ENCODE peak calls at places on chromosomes 6 and 20, in seven cellular contexts. N, F, P, K, X, U and R are unnamed samples.

GRCh38 chr20:23995905-23996666 is 7.5 kb upstream of the GGTLC1 start:
- DNase-seq in N (no peak), F (peak; percentile 82), P (peak; percentile 79), K (peak; percentile 35), X (peak; percentile 54), U (peak; percentile 56), R (no peak)

GRCh38 chr6:142361765-142362540 is 60.1 kb downstream of the ADGRG6 start:
- DNase-seq in N (no peak), F (no peak), P (peak; percentile 60), K (no peak), X (no peak), U (no peak), R (no peak)

GRCh38 chr6:44655368-44656342 is 268.1 kb downstream of the CDC5L start:
- DNase-seq in N (peak; percentile 89), F (peak; percentile 86), P (peak; percentile 86), K (peak; percentile 58), X (peak; percentile 70), U (peak; percentile 84), R (no peak)

GRCh38 chr20:44142416-44142815 is 44.6 kb downstream of the JPH2 start:
- DNase-seq in N (no peak), F (no peak), P (no peak), K (no peak), X (no peak), U (no peak), R (no peak)

GRCh38 chr6:15313367-15313766 is 67.5 kb downstream of the JARID2 start:
- DNase-seq in N (no peak), F (no peak), P (no peak), K (peak; percentile 28), X (peak; percentile 58), U (peak; percentile 88), R (no peak)

GRCh38 chr20:50191065-50191565 is 485 bp downstream of the CEBPB start:
- DNase-seq in N (peak; percentile 96), F (peak; percentile 80), P (peak; percentile 76), K (no peak), X (peak; percentile 79), U (peak; percentile 72), R (no peak)

GRCh38 chr6:73477407-73477806 is 15.9 kb downstream of the MTO1 start:
- DNase-seq in N (no peak), F (no peak), P (no peak), K (no peak), X (no peak), U (no peak), R (no peak)

GRCh38 chr20:55522296-55522815 is 483.0 kb downstream of the CBLN4 start:
- DNase-seq in N (no peak), F (no peak), P (no peak), K (no peak), X (no peak), U (no peak), R (no peak)

GRCh38 chr6:91704531-91704930 is 1117.7 kb upstream of the MAP3K7 start:
- DNase-seq in N (no peak), F (no peak), P (no peak), K (no peak), X (no peak), U (no peak), R (peak; percentile 67)

GRCh38 chr20:48736231-48736630 is 91.6 kb downstream of the PREX1 start:
- DNase-seq in N (no peak), F (no peak), P (no peak), K (no peak), X (no peak), U (no peak), R (no peak)

GRCh38 chr6:152004896-152005295 is 197.4 kb downstream of the ESR1 start:
- DNase-seq in N (no peak), F (no peak), P (no peak), K (no peak), X (no peak), U (no peak), R (no peak)

GRCh38 chr20:10673176-10673830 is 496 bp downstream of the JAG1 start:
- DNase-seq in N (peak; percentile 92), F (peak; percentile 53), P (peak; percentile 56), K (peak; percentile 36), X (peak; percentile 46), U (peak; percentile 71), R (no peak)

GRCh38 chr20:25692499-25692898 is 4.2 kb downstream of the ZNF337 start:
- DNase-seq in N (no peak), F (no peak), P (no peak), K (no peak), X (no peak), U (no peak), R (no peak)

GRCh38 chr6:15297895-15298590 is 52.2 kb downstream of the JARID2 start:
- DNase-seq in N (no peak), F (no peak), P (no peak), K (no peak), X (no peak), U (no peak), R (no peak)

GRCh38 chr6:156427345-156427744 is 349.8 kb upstream of the ARID1B start:
- DNase-seq in N (no peak), F (peak; percentile 50), P (peak; percentile 26), K (no peak), X (no peak), U (peak; percentile 45), R (peak; percentile 88)

GRCh38 chr6:10140824-10141223 is 274.1 kb downstream of the TFAP2A start:
- DNase-seq in N (no peak), F (no peak), P (no peak), K (no peak), X (no peak), U (no peak), R (no peak)

DNA sequence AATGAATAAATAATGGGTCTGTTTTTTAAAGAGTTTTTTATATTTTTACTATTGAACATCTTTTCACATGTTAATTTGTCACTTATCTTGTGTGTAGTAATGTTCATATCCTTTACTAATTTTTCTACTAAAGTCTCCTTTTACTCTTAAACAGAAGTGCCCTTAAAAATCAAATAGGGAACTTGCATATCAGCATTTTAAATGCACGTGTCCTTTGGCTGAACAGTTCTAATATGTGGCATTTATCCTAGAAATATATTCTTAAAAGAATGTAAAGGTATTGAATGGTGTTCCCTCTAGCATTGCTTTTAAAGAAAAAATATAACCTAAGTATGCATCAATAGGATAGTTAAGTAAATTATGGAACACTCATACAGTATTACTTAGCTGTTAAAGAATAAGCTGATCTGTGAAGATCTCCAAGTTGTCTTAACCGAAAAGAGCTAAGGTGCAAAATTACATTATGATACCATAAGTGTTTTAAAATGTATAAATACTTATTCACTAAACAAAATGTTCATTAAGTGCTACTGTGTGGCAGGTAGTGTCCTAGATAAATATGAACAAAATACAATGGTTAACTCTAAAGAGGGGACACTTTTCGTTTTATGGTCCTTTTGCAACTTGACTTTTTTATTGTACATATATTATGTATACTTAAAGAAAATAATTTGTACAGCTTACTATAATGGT is 631 bp upstream of the PGBD1 start:
- DNase-seq in N (no peak), F (no peak), P (no peak), K (no peak), X (no peak), U (no peak), R (no peak)
- H3K4me3 ChIP-seq in N (peak overlapping the region; percentile 47), F (peak overlapping the region; percentile 70), P (peak overlapping the region; percentile 94), K (peak overlapping the region; percentile 44), X (peak overlapping the region; percentile 63), U (peak overlapping the region; percentile 82), R (peak overlapping the region; percentile 88)

GRCh38 chr6:155126727-155127439 is 131.8 kb downstream of the TIAM2 start:
- DNase-seq in N (no peak), F (no peak), P (peak; percentile 51), K (no peak), X (peak; percentile 20), U (no peak), R (no peak)
- H3K4me3 ChIP-seq in N (no peak overlapping the region), F (no peak overlapping the region), P (no peak overlapping the region), K (no peak overlapping the region), X (no peak overlapping the region), U (no peak overlapping the region), R (no peak overlapping the region)

GRCh38 chr6:166864333-166864732 is 92.0 kb downstream of the RNASET2 start:
- DNase-seq in N (no peak), F (no peak), P (no peak), K (no peak), X (no peak), U (no peak), R (no peak)

GRCh38 chr6:166861961-166862286 is 94.4 kb downstream of the RNASET2 start:
- DNase-seq in N (no peak), F (no peak), P (no peak), K (no peak), X (no peak), U (no peak), R (no peak)

GRCh38 chr6:166862287-166862977 is 93.9 kb downstream of the RNASET2 start:
- DNase-seq in N (no peak), F (no peak), P (peak; percentile 42), K (peak; percentile 19), X (peak; percentile 43), U (peak; percentile 17), R (no peak)

GRCh38 chr6:166861304-166861703 is 95.0 kb downstream of the RNASET2 start:
- DNase-seq in N (no peak), F (no peak), P (no peak), K (no peak), X (no peak), U (no peak), R (no peak)

GRCh38 chr6:166862978-166863530 is 93.3 kb downstream of the RNASET2 start:
- DNase-seq in N (no peak), F (no peak), P (no peak), K (no peak), X (no peak), U (no peak), R (no peak)
- H3K4me3 ChIP-seq in N (no peak overlapping the region), F (peak overlapping the region; percentile 59), P (peak overlapping the region; percentile 79), K (peak overlapping the region; percentile 45), X (peak overlapping the region; percentile 43), U (peak overlapping the region; percentile 20), R (peak overlapping the region; percentile 59)

DNA sequence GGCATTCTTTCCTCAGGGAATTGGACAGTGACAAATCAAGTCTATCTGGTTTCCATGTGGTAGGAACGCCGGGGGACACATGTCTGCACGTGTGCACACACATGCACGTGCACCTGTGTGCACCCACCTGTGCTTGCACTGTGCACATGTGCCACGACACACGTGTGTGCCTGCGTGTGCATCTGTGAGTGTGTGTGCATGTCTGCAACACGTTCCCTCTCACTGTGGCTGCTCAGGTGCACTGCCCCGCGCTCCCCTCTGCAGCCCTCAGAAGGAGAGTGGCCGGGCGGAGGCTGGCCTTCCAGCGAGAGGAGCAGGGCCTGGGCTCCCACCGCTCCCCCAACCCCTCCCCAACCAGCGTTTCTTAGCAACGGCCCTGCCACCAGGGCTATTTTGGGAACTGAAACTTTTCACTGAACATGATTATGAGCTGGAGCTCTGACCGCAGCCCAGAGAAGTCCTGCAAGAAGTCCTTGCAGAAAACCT is 147.8 kb downstream of the PHACTR3 start:
- DNase-seq in N (no peak), F (peak; percentile 58), P (no peak), K (no peak), X (peak; percentile 89), U (no peak), R (no peak)
- H3K4me3 ChIP-seq in N (no peak overlapping the region), F (no peak overlapping the region), P (no peak overlapping the region), K (no peak overlapping the region), X (peak overlapping the region; percentile 36), U (no peak overlapping the region), R (no peak overlapping the region)